ENCODE peak calls at places on chromosomes 1 and 21, in four cellular contexts. One of them, this sample, is unnamed.

GRCh38 chr1:165884690-165885304 is 57.4 kb downstream of the UCK2 start:
- DNase-seq in activated CD4-positive, alpha-beta T cell treated with anti-CD3 and anti-CD28 coated beads, Interleukin-2, amount 50 U/mL, for 48 hours: no peak
- DNase-seq in amniotic stem cell: no peak
- DNase-seq in COR-L47: peak; percentile 7
- DNase-seq in this sample: no peak

GRCh38 chr1:231376101-231376500 is 38.0 kb downstream of the SPRTN start:
- DNase-seq in activated CD4-positive, alpha-beta T cell treated with anti-CD3 and anti-CD28 coated beads, Interleukin-2, amount 50 U/mL, for 48 hours: no peak
- DNase-seq in COR-L47: no peak
- DNase-seq in amniotic stem cell: no peak
- DNase-seq in this sample: no peak

GRCh38 chr1:227885135-227885647 is 62.5 kb downstream of the WNT9A start:
- DNase-seq in activated CD4-positive, alpha-beta T cell treated with anti-CD3 and anti-CD28 coated beads, Interleukin-2, amount 50 U/mL, for 48 hours: peak; percentile 31
- DNase-seq in amniotic stem cell: no peak
- DNase-seq in COR-L47: no peak
- DNase-seq in this sample: no peak

GRCh38 chr1:68213843-68214242 is 18.5 kb downstream of the WLS start:
- DNase-seq in COR-L47: peak; percentile 63
- DNase-seq in activated CD4-positive, alpha-beta T cell treated with anti-CD3 and anti-CD28 coated beads, Interleukin-2, amount 50 U/mL, for 48 hours: no peak
- DNase-seq in amniotic stem cell: no peak
- DNase-seq in this sample: no peak

GRCh38 chr1:35533596-35533995 is 23.6 kb downstream of the KIAA0319L start:
- DNase-seq in activated CD4-positive, alpha-beta T cell treated with anti-CD3 and anti-CD28 coated beads, Interleukin-2, amount 50 U/mL, for 48 hours: no peak
- DNase-seq in COR-L47: no peak
- DNase-seq in amniotic stem cell: no peak
- DNase-seq in this sample: no peak

GRCh38 chr1:32393832-32394140 is 455 bp downstream of the BSDC1 start:
- DNase-seq in amniotic stem cell: no peak
- DNase-seq in COR-L47: no peak
- DNase-seq in activated CD4-positive, alpha-beta T cell treated with anti-CD3 and anti-CD28 coated beads, Interleukin-2, amount 50 U/mL, for 48 hours: peak; percentile 52
- DNase-seq in this sample: no peak

GRCh38 chr1:17979815-17980214 is 127.8 kb upstream of the IGSF21 start:
- DNase-seq in amniotic stem cell: no peak
- DNase-seq in COR-L47: no peak
- DNase-seq in activated CD4-positive, alpha-beta T cell treated with anti-CD3 and anti-CD28 coated beads, Interleukin-2, amount 50 U/mL, for 48 hours: no peak
- DNase-seq in this sample: no peak

GRCh38 chr1:167083066-167083682 is 7.0 kb downstream of the GPA33 start:
- DNase-seq in amniotic stem cell: no peak
- DNase-seq in COR-L47: peak; percentile 75
- DNase-seq in activated CD4-positive, alpha-beta T cell treated with anti-CD3 and anti-CD28 coated beads, Interleukin-2, amount 50 U/mL, for 48 hours: no peak
- DNase-seq in this sample: no peak

GRCh38 chr1:34777519-34778321 is 3.3 kb upstream of the GJB3 start:
- DNase-seq in activated CD4-positive, alpha-beta T cell treated with anti-CD3 and anti-CD28 coated beads, Interleukin-2, amount 50 U/mL, for 48 hours: no peak
- DNase-seq in amniotic stem cell: no peak
- DNase-seq in COR-L47: no peak
- DNase-seq in this sample: no peak

GRCh38 chr1:185961664-185962063 is 227.5 kb downstream of the HMCN1 start:
- DNase-seq in activated CD4-positive, alpha-beta T cell treated with anti-CD3 and anti-CD28 coated beads, Interleukin-2, amount 50 U/mL, for 48 hours: no peak
- DNase-seq in COR-L47: no peak
- DNase-seq in amniotic stem cell: no peak
- DNase-seq in this sample: no peak

GRCh38 chr1:81458186-81458585 is 342.5 kb upstream of the ADGRL2 start:
- DNase-seq in amniotic stem cell: no peak
- DNase-seq in activated CD4-positive, alpha-beta T cell treated with anti-CD3 and anti-CD28 coated beads, Interleukin-2, amount 50 U/mL, for 48 hours: no peak
- DNase-seq in COR-L47: no peak
- DNase-seq in this sample: no peak

GRCh38 chr1:7410156-7410555 is 360.9 kb upstream of the VAMP3 start:
- DNase-seq in COR-L47: no peak
- DNase-seq in amniotic stem cell: no peak
- DNase-seq in activated CD4-positive, alpha-beta T cell treated with anti-CD3 and anti-CD28 coated beads, Interleukin-2, amount 50 U/mL, for 48 hours: no peak
- DNase-seq in this sample: no peak

GRCh38 chr21:26884436-26884835 is 39.2 kb upstream of the ADAMTS1 start:
- DNase-seq in activated CD4-positive, alpha-beta T cell treated with anti-CD3 and anti-CD28 coated beads, Interleukin-2, amount 50 U/mL, for 48 hours: no peak
- DNase-seq in COR-L47: no peak
- DNase-seq in amniotic stem cell: no peak
- DNase-seq in this sample: no peak

GRCh38 chr1:152442765-152443164 is 28.7 kb upstream of the CRNN start:
- DNase-seq in COR-L47: no peak
- DNase-seq in amniotic stem cell: no peak
- DNase-seq in activated CD4-positive, alpha-beta T cell treated with anti-CD3 and anti-CD28 coated beads, Interleukin-2, amount 50 U/mL, for 48 hours: no peak
- DNase-seq in this sample: no peak

GRCh38 chr1:181033799-181034391 is at the start of gene MR1:
- DNase-seq in amniotic stem cell: peak; percentile 46
- DNase-seq in activated CD4-positive, alpha-beta T cell treated with anti-CD3 and anti-CD28 coated beads, Interleukin-2, amount 50 U/mL, for 48 hours: peak; percentile 23
- DNase-seq in COR-L47: no peak
- DNase-seq in this sample: no peak

GRCh38 chr1:72230746-72231145 is 51.6 kb downstream of the NEGR1 start:
- DNase-seq in COR-L47: no peak
- DNase-seq in amniotic stem cell: no peak
- DNase-seq in activated CD4-positive, alpha-beta T cell treated with anti-CD3 and anti-CD28 coated beads, Interleukin-2, amount 50 U/mL, for 48 hours: no peak
- DNase-seq in this sample: no peak

GRCh38 chr1:230273141-230273710 is 152.9 kb downstream of the PGBD5 start:
- DNase-seq in amniotic stem cell: no peak
- DNase-seq in activated CD4-positive, alpha-beta T cell treated with anti-CD3 and anti-CD28 coated beads, Interleukin-2, amount 50 U/mL, for 48 hours: no peak
- DNase-seq in COR-L47: no peak
- DNase-seq in this sample: no peak

GRCh38 chr1:222627232-222627631 is 9.3 kb downstream of the MIA3 start:
- DNase-seq in activated CD4-positive, alpha-beta T cell treated with anti-CD3 and anti-CD28 coated beads, Interleukin-2, amount 50 U/mL, for 48 hours: no peak
- DNase-seq in amniotic stem cell: no peak
- DNase-seq in COR-L47: no peak
- DNase-seq in this sample: no peak

GRCh38 chr1:240109920-240110685 is 18.4 kb downstream of the FMN2 start:
- DNase-seq in amniotic stem cell: no peak
- DNase-seq in activated CD4-positive, alpha-beta T cell treated with anti-CD3 and anti-CD28 coated beads, Interleukin-2, amount 50 U/mL, for 48 hours: no peak
- DNase-seq in COR-L47: no peak
- DNase-seq in this sample: no peak

GRCh38 chr21:42784896-42785451 is 94.4 kb downstream of the WDR4 start:
- DNase-seq in amniotic stem cell: no peak
- DNase-seq in activated CD4-positive, alpha-beta T cell treated with anti-CD3 and anti-CD28 coated beads, Interleukin-2, amount 50 U/mL, for 48 hours: no peak
- DNase-seq in COR-L47: no peak
- DNase-seq in this sample: no peak

GRCh38 chr1:100277866-100278265 is 11.8 kb downstream of the RTCA start:
- DNase-seq in amniotic stem cell: no peak
- DNase-seq in activated CD4-positive, alpha-beta T cell treated with anti-CD3 and anti-CD28 coated beads, Interleukin-2, amount 50 U/mL, for 48 hours: no peak
- DNase-seq in COR-L47: no peak
- DNase-seq in this sample: no peak

GRCh38 chr1:33170351-33171274 is 11.2 kb downstream of the TRIM62 start:
- DNase-seq in amniotic stem cell: no peak
- DNase-seq in activated CD4-positive, alpha-beta T cell treated with anti-CD3 and anti-CD28 coated beads, Interleukin-2, amount 50 U/mL, for 48 hours: no peak
- DNase-seq in COR-L47: no peak
- DNase-seq in this sample: no peak

GRCh38 chr1:117127840-117128239 is 6.3 kb upstream of the TRIM45 start:
- DNase-seq in COR-L47: no peak
- DNase-seq in activated CD4-positive, alpha-beta T cell treated with anti-CD3 and anti-CD28 coated beads, Interleukin-2, amount 50 U/mL, for 48 hours: no peak
- DNase-seq in amniotic stem cell: no peak
- DNase-seq in this sample: no peak